ENCODE peak calls at places on chromosome X, in six cellular contexts. C is SW480, F is AG10803, T is H9, Q is Caco-2, B is GF-D8. S is an unnamed sample.

GRCh38 chrX:29012867-29013266 is 425.6 kb downstream of the IL1RAPL1 start:
- DNase-seq in F (no peak), T (no peak), B (no peak), Q (no peak), C (no peak), S (no peak)

GRCh38 chrX:90617710-90618325 is 696.1 kb downstream of the TGIF2LX start:
- DNase-seq in T (no peak), F (no peak), B (no peak), Q (no peak), C (no peak), S (no peak)

GRCh38 chrX:132490086-132490419 is 1.2 kb upstream of the MBNL3 start:
- DNase-seq in C (peak), B (no peak), T (no peak), Q (no peak), F (no peak), S (no peak)

GRCh38 chrX:120769576-120770341 is 105.9 kb downstream of the CT47B1 start:
- DNase-seq in T (no peak), B (no peak), Q (no peak), F (peak), C (peak), S (no peak)

GRCh38 chrX:7270018-7270417 is 122.1 kb upstream of the PUDP start:
- DNase-seq in Q (no peak), C (no peak), B (no peak), T (no peak), F (peak), S (no peak)

GRCh38 chrX:86133761-86134160 is 14.5 kb upstream of the DACH2 start:
- DNase-seq in B (no peak), C (peak), F (peak), Q (no peak), T (no peak), S (no peak)

GRCh38 chrX:125326599-125326998 is 6.9 kb downstream of the TEX13C start:
- DNase-seq in B (no peak), C (no peak), F (no peak), Q (no peak), T (no peak), S (no peak)

GRCh38 chrX:11269996-11270395 is 23.2 kb upstream of the AMELX start:
- DNase-seq in T (no peak), C (no peak), Q (no peak), B (no peak), F (no peak), S (no peak)

GRCh38 chrX:69424161-69424560 is 80.0 kb upstream of the NALF2 start:
- DNase-seq in Q (no peak), B (no peak), C (peak), T (no peak), F (peak), S (no peak)

GRCh38 chrX:10230222-10230621 is 73.4 kb downstream of the CLCN4 start:
- DNase-seq in F (peak), C (no peak), B (no peak), T (no peak), Q (no peak), S (no peak)

GRCh38 chrX:74419861-74420193 is 1.5 kb upstream of the SLC16A2 start:
- DNase-seq in F (no peak), C (peak), T (peak), Q (peak), B (no peak), S (no peak)

GRCh38 chrX:37509349-37509748 is 62.1 kb upstream of the LANCL3 start:
- DNase-seq in T (no peak), Q (peak), B (no peak), C (no peak), F (no peak), S (no peak)

GRCh38 chrX:2965965-2966364 is 36.8 kb upstream of the ARSD start:
- DNase-seq in B (no peak), T (no peak), F (no peak), Q (no peak), C (no peak), S (no peak)

GRCh38 chrX:107731831-107732502 is 43.6 kb downstream of the TSC22D3 start:
- DNase-seq in Q (no peak), T (peak), C (peak), B (no peak), F (peak), S (no peak)

GRCh38 chrX:123422875-123423274 is 238.8 kb downstream of the GRIA3 start:
- DNase-seq in B (no peak), F (peak), T (no peak), Q (peak), C (peak), S (no peak)

GRCh38 chrX:19237919-19238318 is 105.8 kb upstream of the PDHA1 start:
- DNase-seq in B (no peak), F (no peak), C (no peak), Q (no peak), T (no peak), S (no peak)

GRCh38 chrX:153537526-153538295 is 20.3 kb downstream of the ATP2B3 start:
- DNase-seq in C (no peak), F (no peak), Q (no peak), B (no peak), T (no peak), S (no peak)

GRCh38 chrX:102558607-102559006 is 40.7 kb upstream of the ARMCX5 start:
- DNase-seq in Q (no peak), C (no peak), T (no peak), B (no peak), F (no peak), S (no peak)

GRCh38 chrX:44996282-44996681 is 123.3 kb downstream of the KDM6A start:
- DNase-seq in F (no peak), B (no peak), T (no peak), C (no peak), Q (no peak), S (no peak)

GRCh38 chrX:134732676-134733075 is 74.4 kb upstream of the PLAC1 start:
- DNase-seq in T (no peak), Q (no peak), C (no peak), B (no peak), F (no peak), S (no peak)

GRCh38 chrX:56782791-56783449 is 53.9 kb downstream of the NBDY start:
- DNase-seq in B (no peak), C (no peak), Q (no peak), F (no peak), T (no peak), S (no peak)

GRCh38 chrX:9291666-9292065 is 173.2 kb upstream of the TBL1X start:
- DNase-seq in C (no peak), Q (no peak), F (no peak), B (no peak), T (peak), S (no peak)

GRCh38 chrX:124747295-124747694 is 400.9 kb downstream of the SH2D1A start:
- DNase-seq in F (no peak), Q (no peak), C (no peak), T (no peak), B (no peak), S (no peak)

GRCh38 chrX:103488332-103488731 is 31.0 kb downstream of the RAB40A start:
- DNase-seq in F (no peak), B (no peak), T (no peak), Q (no peak), C (peak), S (no peak)